ENCODE peak calls at places on chromosomes 13 and 19, in eight cellular contexts. One of them, this sample, is unnamed.

GRCh38 chr13:48184260-48184659 is 48.7 kb upstream of the ITM2B start:
- DNase-seq in GM13977: no peak
- DNase-seq in occipital lobe: no peak
- DNase-seq in iris pigment epithelial cell: no peak
- DNase-seq in GM13976: peak
- DNase-seq in NCI-H524 treated with DMSO at 0.1 percent for 48 hours: no peak
- DNase-seq in COR-L47: no peak
- DNase-seq in hippocampal formation: no peak
- DNase-seq in this sample: no peak

GRCh38 chr13:72820898-72821279 is 39.0 kb downstream of the PIBF1 start:
- DNase-seq in NCI-H524 treated with DMSO at 0.1 percent for 48 hours: no peak
- DNase-seq in COR-L47: no peak
- DNase-seq in GM13976: no peak
- DNase-seq in hippocampal formation: no peak
- DNase-seq in iris pigment epithelial cell: no peak
- DNase-seq in GM13977: no peak
- DNase-seq in occipital lobe: no peak
- DNase-seq in this sample: no peak

GRCh38 chr19:5775668-5776309 is 8.8 kb downstream of the PRR22 start:
- DNase-seq in COR-L47: no peak
- DNase-seq in NCI-H524 treated with DMSO at 0.1 percent for 48 hours: no peak
- DNase-seq in iris pigment epithelial cell: peak
- DNase-seq in GM13976: no peak
- DNase-seq in GM13977: no peak
- DNase-seq in occipital lobe: no peak
- DNase-seq in hippocampal formation: no peak
- DNase-seq in this sample: no peak

GRCh38 chr13:99265823-99266426 is 7.7 kb upstream of the GPR18 start:
- DNase-seq in hippocampal formation: peak
- DNase-seq in GM13976: no peak
- DNase-seq in occipital lobe: no peak
- DNase-seq in GM13977: peak
- DNase-seq in NCI-H524 treated with DMSO at 0.1 percent for 48 hours: no peak
- DNase-seq in COR-L47: peak
- DNase-seq in iris pigment epithelial cell: peak
- DNase-seq in this sample: no peak

GRCh38 chr19:57334191-57334590 is 13.9 kb downstream of the ZNF543 start:
- DNase-seq in COR-L47: no peak
- DNase-seq in occipital lobe: no peak
- DNase-seq in GM13976: no peak
- DNase-seq in iris pigment epithelial cell: peak
- DNase-seq in NCI-H524 treated with DMSO at 0.1 percent for 48 hours: no peak
- DNase-seq in GM13977: no peak
- DNase-seq in hippocampal formation: no peak
- DNase-seq in this sample: no peak

GRCh38 chr19:1067341-1068103 is 555 bp downstream of the ARHGAP45 start:
- DNase-seq in iris pigment epithelial cell: no peak
- DNase-seq in NCI-H524 treated with DMSO at 0.1 percent for 48 hours: no peak
- DNase-seq in occipital lobe: no peak
- DNase-seq in GM13977: peak
- DNase-seq in GM13976: peak
- DNase-seq in hippocampal formation: no peak
- DNase-seq in COR-L47: no peak
- DNase-seq in this sample: no peak

GRCh38 chr13:111539252-111539651 is 218.8 kb downstream of the TEX29 start:
- DNase-seq in GM13977: no peak
- DNase-seq in NCI-H524 treated with DMSO at 0.1 percent for 48 hours: no peak
- DNase-seq in occipital lobe: no peak
- DNase-seq in GM13976: no peak
- DNase-seq in hippocampal formation: no peak
- DNase-seq in iris pigment epithelial cell: no peak
- DNase-seq in COR-L47: no peak
- DNase-seq in this sample: no peak

GRCh38 chr13:78022164-78022877 is 103.7 kb upstream of the EDNRB start:
- DNase-seq in occipital lobe: no peak
- DNase-seq in GM13976: peak
- DNase-seq in COR-L47: no peak
- DNase-seq in NCI-H524 treated with DMSO at 0.1 percent for 48 hours: no peak
- DNase-seq in hippocampal formation: peak
- DNase-seq in iris pigment epithelial cell: peak
- DNase-seq in GM13977: peak
- DNase-seq in this sample: no peak

GRCh38 chr19:8042900-8043299 is 9.7 kb upstream of the CCL25 start:
- DNase-seq in GM13977: no peak
- DNase-seq in COR-L47: no peak
- DNase-seq in iris pigment epithelial cell: no peak
- DNase-seq in GM13976: no peak
- DNase-seq in NCI-H524 treated with DMSO at 0.1 percent for 48 hours: no peak
- DNase-seq in occipital lobe: no peak
- DNase-seq in hippocampal formation: no peak
- DNase-seq in this sample: no peak

GRCh38 chr19:31253816-31254551 is 95.3 kb downstream of the TSHZ3 start:
- DNase-seq in hippocampal formation: no peak
- DNase-seq in iris pigment epithelial cell: peak
- DNase-seq in NCI-H524 treated with DMSO at 0.1 percent for 48 hours: no peak
- DNase-seq in COR-L47: no peak
- DNase-seq in GM13976: no peak
- DNase-seq in GM13977: no peak
- DNase-seq in occipital lobe: no peak
- DNase-seq in this sample: no peak

GRCh38 chr13:57630661-57631606 is 610 bp upstream of the PCDH17 start:
- DNase-seq in hippocampal formation: peak
- DNase-seq in iris pigment epithelial cell: peak
- DNase-seq in NCI-H524 treated with DMSO at 0.1 percent for 48 hours: no peak
- DNase-seq in GM13977: peak
- DNase-seq in GM13976: peak
- DNase-seq in COR-L47: peak
- DNase-seq in occipital lobe: peak
- DNase-seq in this sample: peak

GRCh38 chr19:56091066-56091490 is 30.0 kb downstream of the ZNF787 start:
- DNase-seq in hippocampal formation: no peak
- DNase-seq in NCI-H524 treated with DMSO at 0.1 percent for 48 hours: no peak
- DNase-seq in GM13976: no peak
- DNase-seq in iris pigment epithelial cell: peak
- DNase-seq in occipital lobe: no peak
- DNase-seq in COR-L47: no peak
- DNase-seq in GM13977: no peak
- DNase-seq in this sample: no peak

GRCh38 chr13:37090912-37091311 is 14.6 kb downstream of the CSNK1A1L start:
- DNase-seq in COR-L47: no peak
- DNase-seq in GM13977: no peak
- DNase-seq in iris pigment epithelial cell: no peak
- DNase-seq in NCI-H524 treated with DMSO at 0.1 percent for 48 hours: no peak
- DNase-seq in GM13976: no peak
- DNase-seq in hippocampal formation: no peak
- DNase-seq in occipital lobe: no peak
- DNase-seq in this sample: no peak

GRCh38 chr13:108304170-108305068 is 34.9 kb downstream of the TNFSF13B start:
- DNase-seq in occipital lobe: no peak
- DNase-seq in NCI-H524 treated with DMSO at 0.1 percent for 48 hours: no peak
- DNase-seq in COR-L47: no peak
- DNase-seq in hippocampal formation: no peak
- DNase-seq in GM13976: no peak
- DNase-seq in GM13977: no peak
- DNase-seq in iris pigment epithelial cell: no peak
- DNase-seq in this sample: no peak

GRCh38 chr19:55383279-55383788 is 758 bp downstream of the TMEM238 start:
- DNase-seq in hippocampal formation: no peak
- DNase-seq in NCI-H524 treated with DMSO at 0.1 percent for 48 hours: no peak
- DNase-seq in GM13977: no peak
- DNase-seq in occipital lobe: no peak
- DNase-seq in COR-L47: peak
- DNase-seq in GM13976: no peak
- DNase-seq in iris pigment epithelial cell: no peak
- DNase-seq in this sample: no peak

GRCh38 chr19:13981988-13982501 is 24.1 kb downstream of the RFX1 start:
- DNase-seq in GM13976: no peak
- DNase-seq in hippocampal formation: no peak
- DNase-seq in NCI-H524 treated with DMSO at 0.1 percent for 48 hours: no peak
- DNase-seq in COR-L47: no peak
- DNase-seq in GM13977: no peak
- DNase-seq in occipital lobe: no peak
- DNase-seq in iris pigment epithelial cell: no peak
- DNase-seq in this sample: no peak

GRCh38 chr13:49148405-49148804 is 71.7 kb upstream of the MLNR start:
- DNase-seq in iris pigment epithelial cell: no peak
- DNase-seq in GM13977: no peak
- DNase-seq in GM13976: no peak
- DNase-seq in hippocampal formation: no peak
- DNase-seq in occipital lobe: no peak
- DNase-seq in NCI-H524 treated with DMSO at 0.1 percent for 48 hours: no peak
- DNase-seq in COR-L47: no peak
- DNase-seq in this sample: no peak

This sample was measured in anterior cingulate cortex.